ENCODE peak calls at places on chromosomes 11 and 22, in six cellular contexts. G is stomach; X is suprapubic skin; S is heart left ventricle; D is CD8-positive, alpha-beta memory T cell; F is esophagus muscularis mucosa. B is an unnamed sample. For H3K4me1, the result is how much of the 10 kb centered on the place peaks cover.

GRCh38 chr22:28955817-28956216 is 72.4 kb downstream of the ZNRF3 start:
- DNase-seq in F (no peak), D (peak), X (no peak), S (no peak), G (peak), B (peak)

GRCh38 chr11:70526116-70527045 is 128.1 kb downstream of the CTTN start:
- DNase-seq in F (no peak), G (no peak), S (no peak), X (no peak), D (no peak), B (no peak)

GRCh38 chr22:27303718-27304117 is 497.8 kb downstream of the MN1 start:
- DNase-seq in F (no peak), D (no peak), X (no peak), G (no peak), S (no peak), B (no peak)

GRCh38 chr11:126317681-126318641 is 14.1 kb downstream of the DCPS start:
- DNase-seq in D (peak), F (peak), S (peak), X (peak), G (no peak), B (peak)

GRCh38 chr22:21665047-21665851 is 563 bp upstream of the PPIL2 start:
- DNase-seq in G (no peak), X (no peak), D (no peak), F (no peak), S (no peak), B (no peak)

GRCh38 chr11:27623945-27624523 is 76.2 kb downstream of the BDNF start:
- DNase-seq in G (no peak), D (no peak), F (no peak), X (no peak), S (no peak), B (no peak)

GRCh38 chr22:22463855-22464540 is 44.5 kb downstream of the ZNF280B start:
- DNase-seq in X (no peak), G (peak), F (no peak), D (peak), S (no peak), B (peak)

GRCh38 chr22:46750861-46751260 is 11.6 kb upstream of the TBC1D22A start:
- DNase-seq in S (no peak), G (peak), F (no peak), D (no peak), X (no peak), B (no peak)

GRCh38 chr11:64546600-64546999 is 44.4 kb upstream of the SLC22A12 start:
- DNase-seq in X (no peak), S (peak), D (no peak), G (no peak), F (no peak), B (no peak)

GRCh38 chr11:35126000-35126878 is 12.7 kb upstream of the CD44 start:
- DNase-seq in G (no peak), S (no peak), X (no peak), D (no peak), F (no peak), B (peak)

GRCh38 chr11:122306776-122307479 is 190.9 kb upstream of the BLID start:
- DNase-seq in D (no peak), S (no peak), F (no peak), G (no peak), X (no peak), B (no peak)

GRCh38 chr22:35039625-35040024 is 26.3 kb upstream of the ISX start:
- DNase-seq in G (no peak), D (no peak), X (no peak), S (no peak), F (no peak), B (no peak)

GRCh38 chr11:34028407-34028804 is 23.1 kb upstream of the CAPRIN1 start:
- DNase-seq in F (no peak), D (no peak), X (no peak), G (peak), S (peak), B (no peak)

GRCh38 chr11:34029176-34029575 is 22.4 kb upstream of the CAPRIN1 start:
- DNase-seq in D (no peak), F (no peak), X (no peak), G (peak), S (no peak), B (no peak)

GRCh38 chr11:34030386-34030785 is 21.1 kb upstream of the CAPRIN1 start:
- DNase-seq in S (no peak), X (no peak), D (no peak), F (no peak), G (no peak), B (no peak)

GRCh38 chr11:34026432-34026831 is 25.1 kb upstream of the CAPRIN1 start:
- DNase-seq in F (no peak), G (no peak), S (no peak), D (no peak), X (no peak), B (no peak)

GRCh38 chr11:34027516-34028406 is 23.8 kb upstream of the CAPRIN1 start:
- DNase-seq in S (no peak), X (no peak), D (no peak), G (peak), F (no peak), B (no peak)
- H3K27ac ChIP-seq in S (no peak), X (no peak), D (no peak), G (peak), F (no peak), B (no peak)

GRCh38 chr11:19432370-19433163 is 191.8 kb upstream of the E2F8 start:
- DNase-seq in F (peak), X (no peak), D (no peak), S (no peak), G (no peak), B (no peak)
- H3K4me1 ChIP-seq in F (under half), X (under half), D (under half), S (under half), G (under half), B (under half)

DNA sequence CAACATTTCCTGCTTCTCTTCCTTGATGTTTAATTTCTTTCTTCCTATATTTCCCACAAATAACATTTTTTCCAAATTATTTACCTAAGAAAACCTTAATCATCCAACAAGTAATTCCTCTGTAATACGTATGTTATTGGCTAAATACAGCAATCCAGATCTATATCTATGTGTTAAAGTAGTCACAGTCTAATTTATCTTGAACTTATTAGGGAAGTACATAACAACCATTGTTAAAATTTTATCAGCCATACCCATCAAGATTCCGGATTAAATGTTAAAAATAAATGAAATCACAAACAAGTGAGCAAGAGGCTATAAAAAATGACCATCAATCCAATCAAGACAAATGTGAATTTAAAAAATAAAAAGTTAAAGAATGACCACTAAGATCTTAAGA is 36.5 kb downstream of the RRAS2 start:
- DNase-seq in S (no peak), X (no peak), D (no peak), G (no peak), F (no peak), B (no peak)
- H3K27ac ChIP-seq in S (no peak), X (no peak), D (no peak), G (no peak), F (no peak), B (no peak)

GRCh38 chr22:48711669-48712068 is 1116.0 kb downstream of the BRD1 start:
- DNase-seq in G (no peak), S (no peak), F (no peak), D (no peak), X (no peak), B (no peak)

GRCh38 chr22:48712558-48712957 is 1115.1 kb downstream of the BRD1 start:
- DNase-seq in S (no peak), D (no peak), G (no peak), F (no peak), X (no peak), B (no peak)

GRCh38 chr22:48714231-48714630 is 1113.4 kb downstream of the BRD1 start:
- DNase-seq in X (no peak), S (no peak), G (no peak), D (no peak), F (no peak), B (no peak)

GRCh38 chr22:48715511-48715910 is 1112.2 kb downstream of the BRD1 start:
- DNase-seq in S (no peak), X (no peak), F (no peak), G (no peak), D (no peak), B (no peak)

GRCh38 chr22:48713266-48714205 is 1114.1 kb downstream of the BRD1 start:
- DNase-seq in X (no peak), D (no peak), G (no peak), S (no peak), F (no peak), B (no peak)
- H3K4me1 ChIP-seq in X (under half), D (under half), G (under half), S (under half), F (under half), B (under half)

DNA sequence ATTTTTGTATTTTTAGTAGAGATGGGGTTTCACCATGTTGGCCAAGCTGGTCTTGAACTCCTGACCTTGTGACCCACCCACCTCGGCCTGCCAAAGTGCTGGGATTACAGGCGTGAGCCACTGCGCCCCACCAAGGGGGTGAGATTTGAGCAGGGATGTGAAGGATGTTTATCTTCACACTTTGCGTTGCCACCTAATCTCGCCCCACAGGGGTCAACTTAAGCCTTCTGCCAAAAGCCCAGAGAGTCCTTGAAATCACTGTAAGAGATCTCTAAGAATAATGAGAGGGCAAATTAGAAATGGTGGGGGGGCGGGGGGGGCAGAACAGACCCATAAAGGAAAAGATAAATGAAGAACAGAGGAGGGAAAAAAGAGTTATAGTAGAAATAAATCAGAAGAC is 158.3 kb upstream of the TIMP3 start:
- DNase-seq in D (no peak), S (no peak), G (no peak), F (no peak), X (no peak), B (no peak)
- H3K27ac ChIP-seq in D (no peak), S (no peak), G (no peak), F (no peak), X (no peak), B (no peak)

DNA sequence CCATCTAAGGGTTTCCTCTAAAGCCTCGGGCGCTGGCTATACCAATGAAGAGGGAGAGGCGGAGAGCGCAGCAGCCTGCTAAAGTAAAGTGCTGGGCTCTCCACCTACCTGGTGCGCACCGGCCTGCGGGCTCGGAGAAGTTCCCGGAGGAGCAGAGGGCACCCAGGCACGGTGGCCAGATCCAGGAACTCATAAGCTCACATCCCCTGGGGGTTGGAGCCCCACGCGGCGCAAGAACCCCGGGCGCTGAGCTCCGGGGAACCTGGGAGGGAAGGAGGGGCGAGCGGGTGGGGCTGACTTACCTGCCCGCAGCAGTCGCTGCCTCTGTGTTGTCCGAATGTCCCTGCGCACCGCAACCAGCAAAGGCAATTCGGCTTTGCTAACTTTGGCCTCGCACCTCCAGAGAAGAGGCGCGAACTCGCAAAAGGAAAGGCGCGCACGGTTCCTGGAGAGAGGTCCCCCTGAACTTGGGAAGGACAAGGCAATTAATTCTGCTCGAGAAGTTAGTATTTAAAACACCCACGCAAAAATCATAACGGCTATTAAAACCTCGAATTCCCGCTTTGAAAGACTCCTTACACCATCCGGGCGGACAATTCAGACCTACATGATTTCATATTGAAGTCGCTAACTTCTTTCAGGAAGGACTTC is 127.6 kb upstream of the C11orf58 start:
- DNase-seq in F (no peak), S (peak), X (no peak), D (no peak), G (no peak), B (no peak)
- H3K4me1 ChIP-seq in F (under half), S (under half), X (under half), D (under half), G (under half), B (under half)